ENCODE peak calls at places on chromosomes 7 and 10, in nine cellular contexts. U is activated B cell treated with CpG ODN at 0.5 μM for 24 hours; J is RWPE2; L is heart right ventricle; P is omental fat pad; H is naive thymus-derived CD4-positive, alpha-beta T cell; B is right cardiac atrium; Y is upper lobe of right lung; I is activated CD8-positive, alpha-beta T cell treated with anti-CD3 and anti-CD28 coated beads, Interleukin-2, amount 10 ng/mL, durations not matched to agents 7 days and 5 days. X is an unnamed sample.

GRCh38 chr7:76372984-76373833 is 14.4 kb upstream of the YWHAG start:
- ATAC-seq in U (no peak), L (peak), B (peak), I (no peak), J (peak), Y (peak), P (peak), H (peak), X (peak)

GRCh38 chr10:44647877-44648542 is 263.1 kb upstream of the CXCL12 start:
- ATAC-seq in U (no peak), P (no peak), I (no peak), B (no peak), Y (no peak), J (no peak), H (no peak), L (no peak), X (no peak)

GRCh38 chr7:155756322-155756721 is 55.9 kb downstream of the SHH start:
- ATAC-seq in I (no peak), H (peak), P (no peak), Y (peak), L (no peak), B (no peak), J (no peak), U (peak), X (no peak)

GRCh38 chr10:132891994-132892393 is 50.4 kb downstream of the CFAP46 start:
- ATAC-seq in P (peak), B (no peak), U (no peak), H (no peak), L (peak), I (no peak), J (no peak), Y (peak), X (no peak)

GRCh38 chr10:26787362-26787761 is 73.4 kb downstream of the ABI1 start:
- ATAC-seq in I (no peak), B (no peak), Y (no peak), P (no peak), U (no peak), H (no peak), J (no peak), L (no peak), X (no peak)

GRCh38 chr10:70785190-70785589 is at the start of gene TBATA:
- ATAC-seq in P (no peak), H (peak), I (peak), U (no peak), B (no peak), Y (peak), L (no peak), J (no peak), X (no peak)

GRCh38 chr10:124120410-124121061 is 27.1 kb upstream of the CHST15 start:
- ATAC-seq in Y (no peak), U (no peak), B (peak), H (no peak), P (no peak), J (no peak), L (no peak), I (no peak), X (no peak)

GRCh38 chr7:2412587-2413201 is 9.3 kb downstream of the CHST12 start:
- ATAC-seq in B (no peak), Y (no peak), L (no peak), I (no peak), U (no peak), P (no peak), J (no peak), H (no peak), X (no peak)

GRCh38 chr7:106068986-106069385 is 43.1 kb downstream of the SYPL1 start:
- ATAC-seq in U (no peak), P (no peak), B (no peak), I (no peak), L (no peak), H (no peak), Y (no peak), J (peak), X (peak)

GRCh38 chr10:125023269-125023668 is 81.3 kb downstream of the ZRANB1 start:
- ATAC-seq in L (peak), J (no peak), B (peak), I (no peak), H (no peak), Y (no peak), P (no peak), U (no peak), X (no peak)

X was measured in esophagus mucosa.